ENCODE peak calls at places on chromosome 5, in five cellular contexts. One of them, this sample, is unnamed.
A peak's percentile ranks its signal among the peaks of the same experiment; 100 is the strongest.

GRCh38 chr5:111235635-111236034 is 11.5 kb downstream of the CAMK4 start:
- DNase-seq in caudate nucleus: no peak
- DNase-seq in stimulated activated CD8-positive, alpha-beta memory T cell treated with anti-CD3 and anti-CD28 coated beads, Interleukin-15, amount 100 ng/mL, for 1 hour: no peak
- DNase-seq in pons: no peak
- DNase-seq in EH: no peak
- DNase-seq in this sample: no peak

GRCh38 chr5:16943846-16944675 is 8.0 kb upstream of the MYO10 start:
- DNase-seq in stimulated activated CD8-positive, alpha-beta memory T cell treated with anti-CD3 and anti-CD28 coated beads, Interleukin-15, amount 100 ng/mL, for 1 hour: no peak
- DNase-seq in caudate nucleus: no peak
- DNase-seq in pons: no peak
- DNase-seq in EH: no peak
- DNase-seq in this sample: no peak

GRCh38 chr5:6808462-6808861 is 95.2 kb downstream of the TENT4A start:
- DNase-seq in caudate nucleus: no peak
- DNase-seq in stimulated activated CD8-positive, alpha-beta memory T cell treated with anti-CD3 and anti-CD28 coated beads, Interleukin-15, amount 100 ng/mL, for 1 hour: no peak
- DNase-seq in EH: no peak
- DNase-seq in pons: no peak
- DNase-seq in this sample: no peak

GRCh38 chr5:40321514-40321913 is 358.2 kb upstream of the PTGER4 start:
- DNase-seq in EH: no peak
- DNase-seq in pons: no peak
- DNase-seq in caudate nucleus: no peak
- DNase-seq in stimulated activated CD8-positive, alpha-beta memory T cell treated with anti-CD3 and anti-CD28 coated beads, Interleukin-15, amount 100 ng/mL, for 1 hour: no peak
- DNase-seq in this sample: no peak

GRCh38 chr5:134257176-134257575 is 31.3 kb upstream of the PPP2CA start:
- DNase-seq in EH: no peak
- DNase-seq in stimulated activated CD8-positive, alpha-beta memory T cell treated with anti-CD3 and anti-CD28 coated beads, Interleukin-15, amount 100 ng/mL, for 1 hour: no peak
- DNase-seq in caudate nucleus: no peak
- DNase-seq in pons: no peak
- DNase-seq in this sample: no peak

GRCh38 chr5:68114641-68115040 is 100.9 kb upstream of the PIK3R1 start:
- DNase-seq in EH: peak; percentile 94
- DNase-seq in stimulated activated CD8-positive, alpha-beta memory T cell treated with anti-CD3 and anti-CD28 coated beads, Interleukin-15, amount 100 ng/mL, for 1 hour: no peak
- DNase-seq in caudate nucleus: no peak
- DNase-seq in pons: no peak
- DNase-seq in this sample: peak; percentile 63

GRCh38 chr5:374631-375335 is 53.3 kb downstream of the AHRR start:
- DNase-seq in EH: no peak
- DNase-seq in pons: no peak
- DNase-seq in stimulated activated CD8-positive, alpha-beta memory T cell treated with anti-CD3 and anti-CD28 coated beads, Interleukin-15, amount 100 ng/mL, for 1 hour: no peak
- DNase-seq in caudate nucleus: no peak
- DNase-seq in this sample: no peak

GRCh38 chr5:9927106-9927505 is 297.0 kb upstream of the TAS2R1 start:
- DNase-seq in pons: no peak
- DNase-seq in EH: peak; percentile 78
- DNase-seq in caudate nucleus: no peak
- DNase-seq in stimulated activated CD8-positive, alpha-beta memory T cell treated with anti-CD3 and anti-CD28 coated beads, Interleukin-15, amount 100 ng/mL, for 1 hour: no peak
- DNase-seq in this sample: no peak

GRCh38 chr5:67043789-67044511 is 152.6 kb downstream of the CD180 start:
- DNase-seq in caudate nucleus: no peak
- DNase-seq in pons: no peak
- DNase-seq in EH: no peak
- DNase-seq in stimulated activated CD8-positive, alpha-beta memory T cell treated with anti-CD3 and anti-CD28 coated beads, Interleukin-15, amount 100 ng/mL, for 1 hour: no peak
- DNase-seq in this sample: no peak

GRCh38 chr5:113038714-113039113 is 62.1 kb downstream of the DCP2 start:
- DNase-seq in EH: peak; percentile 69
- DNase-seq in pons: no peak
- DNase-seq in stimulated activated CD8-positive, alpha-beta memory T cell treated with anti-CD3 and anti-CD28 coated beads, Interleukin-15, amount 100 ng/mL, for 1 hour: no peak
- DNase-seq in caudate nucleus: no peak
- DNase-seq in this sample: no peak

GRCh38 chr5:180607861-180608571 is 16.7 kb upstream of the SCGB3A1 start:
- DNase-seq in EH: no peak
- DNase-seq in stimulated activated CD8-positive, alpha-beta memory T cell treated with anti-CD3 and anti-CD28 coated beads, Interleukin-15, amount 100 ng/mL, for 1 hour: no peak
- DNase-seq in caudate nucleus: no peak
- DNase-seq in pons: no peak
- DNase-seq in this sample: no peak

This sample was measured in non-pigmented ciliary epithelial cell.